ENCODE peak calls at places on chromosomes 13 and 19, in seven cellular contexts. N, J, M, A, W, O and B are unnamed samples.

GRCh38 chr13:80313668-80314278 is 27.2 kb downstream of the SPRY2 start:
- DNase-seq in O (no peak), N (peak), M (no peak), A (no peak), W (no peak), J (no peak), B (no peak)

GRCh38 chr13:50645092-50645491 is 198.4 kb downstream of the DLEU7 start:
- DNase-seq in W (peak), O (no peak), M (no peak), J (no peak), N (peak), A (no peak), B (no peak)

GRCh38 chr13:27172495-27172842 is 858 bp upstream of the USP12 start:
- DNase-seq in A (no peak), N (peak), W (no peak), M (peak), O (no peak), J (no peak), B (no peak)

GRCh38 chr13:32443111-32443510 is 15.2 kb upstream of the N4BP2L1 start:
- DNase-seq in W (peak), J (no peak), M (peak), A (no peak), N (peak), O (peak), B (no peak)

GRCh38 chr19:33604651-33605050 is 17.1 kb upstream of the CHST8 start:
- DNase-seq in J (no peak), O (no peak), W (no peak), N (no peak), M (no peak), A (no peak), B (no peak)

GRCh38 chr19:30679789-30680188 is 307.6 kb downstream of the ZNF536 start:
- DNase-seq in J (no peak), O (no peak), M (no peak), W (no peak), N (no peak), A (no peak), B (no peak)

GRCh38 chr13:22915442-22916082 is 265.2 kb upstream of the SGCG start:
- DNase-seq in W (peak), A (peak), N (peak), O (no peak), J (peak), M (no peak), B (no peak)

GRCh38 chr19:48842744-48843162 is 6.5 kb upstream of the HSD17B14 start:
- DNase-seq in W (peak), O (peak), N (peak), J (peak), M (peak), A (peak), B (no peak)

GRCh38 chr19:2282062-2282861 is at the start of gene PEAK3:
- DNase-seq in M (peak), O (no peak), N (no peak), A (peak), W (no peak), J (no peak), B (no peak)

GRCh38 chr13:52348983-52349780 is 56.8 kb downstream of the THSD1 start:
- DNase-seq in M (peak), W (peak), A (no peak), J (no peak), N (peak), O (no peak), B (peak)

GRCh38 chr19:39974377-39975155 is 3.6 kb downstream of the PSMC4 start:
- DNase-seq in A (no peak), J (no peak), O (no peak), M (no peak), W (peak), N (no peak), B (no peak)

GRCh38 chr13:50519866-50520265 is 323.6 kb downstream of the DLEU7 start:
- DNase-seq in M (no peak), O (no peak), N (peak), W (no peak), A (no peak), J (no peak), B (no peak)

GRCh38 chr13:97248243-97248642 is 26.1 kb downstream of the MBNL2 start:
- DNase-seq in W (no peak), M (no peak), A (no peak), J (no peak), N (no peak), O (no peak), B (no peak)

GRCh38 chr19:45862564-45863334 is at the start of gene SYMPK:
- DNase-seq in O (peak), M (peak), J (peak), N (peak), W (peak), A (peak), B (peak)

GRCh38 chr13:22187329-22187728 is 516.5 kb downstream of the FGF9 start:
- DNase-seq in A (no peak), J (no peak), W (no peak), N (no peak), M (no peak), O (no peak), B (no peak)

GRCh38 chr19:17778621-17779280 is 16.2 kb upstream of the B3GNT3 start:
- DNase-seq in N (peak), W (no peak), M (no peak), J (peak), A (no peak), O (no peak), B (no peak)

GRCh38 chr13:67438465-67438864 is 208.3 kb upstream of the PCDH9 start:
- DNase-seq in O (no peak), J (no peak), A (no peak), M (no peak), N (peak), W (no peak), B (no peak)

GRCh38 chr19:14107581-14108461 is 9.7 kb downstream of the PRKACA start:
- DNase-seq in W (peak), A (no peak), N (no peak), J (no peak), O (no peak), M (no peak), B (no peak)

GRCh38 chr13:100854091-100854490 is 179.5 kb upstream of the TMTC4 start:
- DNase-seq in M (no peak), A (no peak), N (no peak), J (no peak), O (no peak), W (no peak), B (no peak)

GRCh38 chr19:31784631-31785237 is 435.5 kb upstream of the TSHZ3 start:
- DNase-seq in O (no peak), A (no peak), J (no peak), N (no peak), W (no peak), M (no peak), B (no peak)

GRCh38 chr19:10520652-10521318 is 3.5 kb upstream of the S1PR5 start:
- DNase-seq in M (no peak), J (no peak), W (no peak), A (no peak), O (no peak), N (peak), B (peak)

GRCh38 chr19:50258918-50259372 is 55.5 kb downstream of the MYH14 start:
- DNase-seq in J (no peak), M (no peak), A (no peak), N (no peak), O (no peak), W (peak), B (no peak)

GRCh38 chr13:51645154-51645650 is 60.9 kb downstream of the WDFY2 start:
- DNase-seq in M (no peak), A (no peak), N (peak), W (peak), O (peak), J (no peak), B (no peak)

GRCh38 chr19:15813916-15814315 is 1.5 kb downstream of the OR10H1 start:
- DNase-seq in N (no peak), J (no peak), M (no peak), W (no peak), A (no peak), O (no peak), B (no peak)

GRCh38 chr13:93984876-93985275 is 494.6 kb downstream of the DCT start:
- DNase-seq in M (no peak), O (no peak), N (no peak), W (no peak), J (no peak), A (no peak), B (no peak)